ENCODE peak calls at places on chromosomes 12 and 14, in nine cellular contexts. G is fibroblast of lung; L is hepatocyte; U is CD8-positive, alpha-beta T cell; Y is tibial artery; S is right lobe of liver; Z is breast epithelium; D is body of pancreas; Q is lower lobe of right lung. I is an unnamed sample.

GRCh38 chr12:78359530-78359929 is 505.0 kb upstream of the SYT1 start:
- DNase-seq in G (peak; percentile 24), L (no peak), U (no peak), Y (no peak), S (no peak), Z (no peak), D (peak; percentile 10), Q (no peak), I (no peak)

GRCh38 chr14:88989911-88990310 is 165.5 kb downstream of the TTC8 start:
- DNase-seq in G (no peak), L (no peak), U (no peak), Y (no peak), S (no peak), Z (no peak), D (no peak), Q (no peak), I (no peak)

GRCh38 chr14:103686831-103687485 is 28.3 kb downstream of the XRCC3 start:
- DNase-seq in G (no peak), L (no peak), U (no peak), Y (no peak), S (no peak), Z (no peak), D (no peak), Q (no peak), I (no peak)

GRCh38 chr14:48914382-48914781 is 671.8 kb downstream of the RPS29 start:
- DNase-seq in G (no peak), L (peak; percentile 33), U (no peak), Y (no peak), S (no peak), Z (no peak), D (no peak), Q (no peak), I (peak; percentile 88)

GRCh38 chr12:74889563-74890236 is 319.9 kb downstream of the KCNC2 start:
- DNase-seq in G (peak; percentile 50), L (peak; percentile 18), U (no peak), Y (no peak), S (no peak), Z (no peak), D (no peak), Q (no peak), I (no peak)

GRCh38 chr12:4849024-4849594 is 60.6 kb upstream of the KCNA1 start:
- DNase-seq in G (peak; percentile 58), L (peak; percentile 57), U (no peak), Y (no peak), S (no peak), Z (no peak), D (peak; percentile 16), Q (no peak), I (no peak)

GRCh38 chr12:23055004-23055403 is 430.0 kb downstream of the ETNK1 start:
- DNase-seq in G (peak; percentile 22), L (peak; percentile 54), U (no peak), Y (no peak), S (peak; percentile 29), Z (no peak), D (peak; percentile 7), Q (no peak), I (peak; percentile 69)

GRCh38 chr12:52551466-52551865 is 1.5 kb downstream of the KRT71 start:
- DNase-seq in G (no peak), L (peak; percentile 58), U (no peak), Y (no peak), S (no peak), Z (no peak), D (no peak), Q (no peak), I (peak; percentile 53)

GRCh38 chr12:76804435-76804976 is 40.6 kb downstream of the ZDHHC17 start:
- DNase-seq in G (no peak), L (peak; percentile 18), U (no peak), Y (no peak), S (no peak), Z (no peak), D (no peak), Q (no peak), I (no peak)

GRCh38 chr14:26200675-26201074 is 397.2 kb downstream of the NOVA1 start:
- DNase-seq in G (peak; percentile 9), L (no peak), U (no peak), Y (no peak), S (no peak), Z (no peak), D (no peak), Q (no peak), I (no peak)

GRCh38 chr12:109944975-109945374 is 44.9 kb downstream of the TCHP start:
- DNase-seq in G (peak; percentile 71), L (no peak), U (no peak), Y (no peak), S (peak; percentile 61), Z (no peak), D (no peak), Q (no peak), I (no peak)

GRCh38 chr14:76918751-76919421 is 92.7 kb downstream of the LRRC74A start:
- DNase-seq in G (peak; percentile 99), L (peak; percentile 96), U (no peak), Y (peak; percentile 96), S (peak; percentile 93), Z (peak; percentile 95), D (peak; percentile 95), Q (peak; percentile 94), I (peak; percentile 75)

GRCh38 chr14:77219591-77219990 is 38.0 kb downstream of the TMEM63C start:
- DNase-seq in G (no peak), L (no peak), U (no peak), Y (no peak), S (peak; percentile 79), Z (no peak), D (peak; percentile 81), Q (no peak), I (no peak)

GRCh38 chr12:32390572-32391219 is 8.7 kb upstream of the FGD4 start:
- DNase-seq in G (no peak), L (no peak), U (no peak), Y (no peak), S (peak; percentile 35), Z (no peak), D (peak; percentile 48), Q (peak; percentile 81), I (peak; percentile 84)
- TF ChIP-seq CTCF in G (no peak), L (no peak), U (no peak), Y (no peak), S (no peak), Z (no peak), D (no peak), Q (no peak), I (no peak)

GRCh38 chr14:87628129-87628528 is 364.9 kb downstream of the GALC start:
- DNase-seq in G (peak; percentile 9), L (peak; percentile 86), U (no peak), Y (peak; percentile 74), S (no peak), Z (no peak), D (peak; percentile 70), Q (no peak), I (no peak)

GRCh38 chr14:87629788-87630187 is 363.2 kb downstream of the GALC start:
- DNase-seq in G (no peak), L (no peak), U (no peak), Y (no peak), S (no peak), Z (no peak), D (no peak), Q (no peak), I (no peak)

GRCh38 chr14:87632796-87633195 is 360.2 kb downstream of the GALC start:
- DNase-seq in G (no peak), L (no peak), U (no peak), Y (no peak), S (no peak), Z (no peak), D (no peak), Q (no peak), I (no peak)

DNA sequence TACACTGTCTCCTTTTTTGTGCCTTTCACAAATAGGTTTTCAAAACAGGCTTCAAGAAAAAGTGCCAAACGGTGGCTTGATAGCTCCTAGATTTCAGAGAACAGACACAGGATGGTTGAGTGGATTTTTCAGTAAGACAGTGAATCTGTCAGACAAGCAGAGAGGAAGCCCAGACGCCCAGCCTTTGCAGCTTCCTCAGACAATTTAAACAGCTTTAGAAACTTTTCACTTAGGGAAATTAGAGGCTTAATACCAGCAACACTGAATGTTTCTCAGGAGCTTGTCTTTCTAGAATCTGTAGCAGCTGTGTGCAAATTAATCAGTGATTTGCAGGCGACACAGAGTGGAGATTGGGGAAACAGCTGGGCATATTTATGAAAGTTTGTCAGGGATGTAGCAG is 362.2 kb downstream of the GALC start:
- DNase-seq in G (no peak), L (no peak), U (no peak), Y (no peak), S (no peak), Z (no peak), D (no peak), Q (no peak), I (no peak)
- H3K4me1 ChIP-seq in G (no peaks in the 10 kb centered on the region), L (no peaks in the 10 kb centered on the region), U (no peaks in the 10 kb centered on the region), Y (peaks cover 5% of the 10 kb centered on the region), S (no peaks in the 10 kb centered on the region), Z (no peaks in the 10 kb centered on the region), D (no peaks in the 10 kb centered on the region), Q (peaks cover 8% of the 10 kb centered on the region), I (no peaks in the 10 kb centered on the region)

GRCh38 chr12:130783110-130783715 is 55.8 kb downstream of the STX2 start:
- DNase-seq in G (no peak), L (no peak), U (no peak), Y (no peak), S (no peak), Z (no peak), D (no peak), Q (no peak), I (no peak)
- TF ChIP-seq CTCF in G (no peak), L (no peak), U (no peak), Y (no peak), S (no peak), Z (no peak), D (no peak), Q (no peak), I (no peak)

GRCh38 chr12:65642006-65642695 is 182.1 kb upstream of the HMGA2 start:
- DNase-seq in G (no peak), L (no peak), U (no peak), Y (no peak), S (no peak), Z (no peak), D (no peak), Q (no peak), I (no peak)
- H3K4me1 ChIP-seq in G (peaks cover 14% of the 10 kb centered on the region), L (no peaks in the 10 kb centered on the region), U (no peaks in the 10 kb centered on the region), Y (no peaks in the 10 kb centered on the region), S (no peaks in the 10 kb centered on the region), Z (no peaks in the 10 kb centered on the region), D (no peaks in the 10 kb centered on the region), Q (no peaks in the 10 kb centered on the region), I (no peaks in the 10 kb centered on the region)